ENCODE peak calls at places on chromosomes 5 and 9, in six cellular contexts. G is GM12878, B is SK-N-SH, H is transverse colon, R is spleen, M is stomach. I is an unnamed sample.
A peak's percentile ranks its signal among the peaks of the same experiment; 100 is the strongest.

GRCh38 chr5:96431376-96432244 is 1.4 kb downstream of the PCSK1 start:
- DNase-seq in G (no peak), M (no peak), B (no peak), H (no peak), R (no peak), I (no peak)

GRCh38 chr9:121648172-121648571 is 3.3 kb upstream of the DAB2IP start:
- DNase-seq in B (no peak), G (no peak), H (no peak), M (no peak), R (peak; percentile 47), I (no peak)

GRCh38 chr9:121675969-121676822 is 24.8 kb downstream of the DAB2IP start:
- DNase-seq in H (no peak), M (peak; percentile 47), G (no peak), R (peak; percentile 58), B (peak; percentile 72), I (no peak)

GRCh38 chr5:1445313-1445894 is at the start of gene SLC6A3:
- DNase-seq in G (no peak), H (peak; percentile 21), R (no peak), B (peak; percentile 70), M (peak; percentile 27), I (no peak)

GRCh38 chr5:140800816-140801493 is at the start of gene PCDHA3:
- DNase-seq in B (no peak), G (no peak), H (no peak), R (no peak), M (no peak), I (no peak)

GRCh38 chr9:77464591-77465125 is 183.5 kb downstream of the GNA14 start:
- DNase-seq in M (no peak), B (no peak), R (no peak), G (no peak), H (no peak), I (no peak)

GRCh38 chr9:88922091-88922490 is 69.2 kb upstream of the S1PR3 start:
- DNase-seq in G (peak; percentile 13), M (no peak), R (no peak), H (peak; percentile 29), B (no peak), I (no peak)

GRCh38 chr9:23502004-23502403 is 324.0 kb downstream of the ELAVL2 start:
- DNase-seq in B (no peak), M (no peak), R (no peak), G (no peak), H (no peak), I (no peak)

GRCh38 chr9:126144617-126145456 is 181.8 kb upstream of the MVB12B start:
- DNase-seq in H (no peak), M (peak; percentile 9), G (peak; percentile 2), R (peak; percentile 20), B (no peak), I (no peak)

DNA sequence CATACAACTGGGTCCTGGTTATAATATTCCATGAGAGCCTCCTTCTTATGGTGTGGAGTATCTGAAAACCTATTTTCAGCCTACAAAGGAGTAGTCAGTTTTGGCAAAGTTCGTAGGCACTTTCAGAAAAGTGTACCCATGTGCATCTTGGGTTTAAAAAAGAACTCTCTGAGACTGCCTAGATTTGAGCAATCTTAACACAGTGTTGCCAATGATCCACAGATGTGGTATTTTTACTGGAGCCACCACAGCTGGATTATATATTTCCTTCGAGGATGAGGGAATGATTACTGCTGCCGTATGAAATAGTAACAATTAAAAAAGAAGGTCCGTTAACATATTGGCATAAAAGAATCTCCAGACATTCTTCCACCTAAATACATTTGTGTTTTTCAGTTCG is 1.1 kb downstream of the PALM2AKAP2 start:
- DNase-seq in M (no peak), R (no peak), B (no peak), H (no peak), G (no peak), I (no peak)
- H3K4me3 ChIP-seq in M (peak overlapping the region; percentile 49), R (no peak overlapping the region), B (peak overlapping the region; percentile 73), H (peak overlapping the region; percentile 56), G (no peak overlapping the region), I (peak overlapping the region; percentile 70)

DNA sequence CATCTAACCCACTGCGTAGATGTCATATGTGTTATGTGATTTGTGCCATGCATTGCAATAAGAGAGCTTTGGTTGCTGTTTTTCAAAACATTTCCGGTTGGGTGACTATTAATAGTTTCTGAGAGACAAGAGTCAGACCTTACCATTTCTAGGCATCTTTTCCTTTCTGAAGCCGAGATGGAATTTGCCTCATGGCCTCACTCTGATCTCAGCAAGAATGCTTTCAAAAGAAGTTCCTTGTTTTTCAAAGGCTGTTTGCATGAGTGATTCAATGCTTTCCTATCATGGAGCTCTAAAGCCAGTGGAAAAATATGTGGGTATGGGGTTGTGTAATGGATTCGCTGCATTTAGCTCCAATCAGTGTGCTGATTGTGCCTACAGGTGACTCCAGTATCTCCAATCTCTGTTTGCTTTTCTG is 203.1 kb upstream of the PPP1R2B start:
- DNase-seq in M (no peak), R (no peak), G (no peak), H (no peak), B (no peak), I (no peak)
- TF ChIP-seq POLR2AphosphoS5 in M (no peak), R (no peak), G (no peak), H (no peak), B (no peak), I (no peak)

DNA sequence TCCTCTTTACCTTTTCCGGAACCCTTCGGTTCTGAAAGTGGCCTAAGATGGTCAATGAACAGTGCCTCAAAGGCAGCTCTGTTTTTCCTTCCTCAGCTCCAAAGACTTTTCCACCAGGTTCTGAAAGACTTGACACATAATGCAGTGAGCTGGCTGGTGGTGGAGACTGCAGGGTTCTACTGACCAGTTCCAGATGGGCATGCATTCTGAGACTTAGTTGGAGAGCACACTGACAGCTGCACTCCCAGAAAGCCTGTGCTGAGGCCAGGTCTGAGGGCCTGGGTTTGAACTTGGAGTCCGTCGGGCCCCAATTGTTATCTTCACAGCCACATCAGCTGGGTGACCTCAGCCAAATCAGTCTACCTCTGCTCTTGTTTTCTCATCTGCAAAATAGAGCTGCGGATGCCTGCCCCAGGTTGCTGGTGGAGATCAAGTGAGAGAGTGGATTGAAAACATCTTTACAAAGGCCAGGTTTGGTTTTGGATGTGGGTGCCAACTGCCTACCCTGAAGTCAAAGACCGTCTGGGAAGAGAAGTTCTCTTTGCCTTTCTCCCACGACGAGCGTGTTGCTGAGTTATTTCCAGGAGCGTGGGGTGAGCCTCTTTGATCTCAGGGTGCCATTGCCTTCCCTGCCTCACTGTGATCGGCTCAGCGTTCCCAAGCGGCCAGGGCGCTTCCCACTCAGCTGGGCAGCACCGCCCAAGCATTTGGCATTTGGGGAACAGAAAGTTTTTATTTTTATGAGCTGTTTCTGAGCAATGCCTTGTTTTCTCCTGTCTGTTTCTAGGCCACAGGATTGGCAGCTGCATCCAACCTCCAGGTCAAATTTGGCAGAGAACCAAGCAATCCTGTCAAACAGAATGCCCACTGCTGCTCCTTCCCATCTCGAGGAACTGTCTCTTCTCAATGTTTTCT is 54.9 kb downstream of the RAD23B start:
- DNase-seq in G (no peak), R (no peak), B (no peak), H (no peak), M (no peak), I (no peak)
- H3K27ac ChIP-seq in G (no peak overlapping the region), R (no peak overlapping the region), B (no peak overlapping the region), H (no peak overlapping the region), M (no peak overlapping the region), I (peak overlapping the region; percentile 64)

DNA sequence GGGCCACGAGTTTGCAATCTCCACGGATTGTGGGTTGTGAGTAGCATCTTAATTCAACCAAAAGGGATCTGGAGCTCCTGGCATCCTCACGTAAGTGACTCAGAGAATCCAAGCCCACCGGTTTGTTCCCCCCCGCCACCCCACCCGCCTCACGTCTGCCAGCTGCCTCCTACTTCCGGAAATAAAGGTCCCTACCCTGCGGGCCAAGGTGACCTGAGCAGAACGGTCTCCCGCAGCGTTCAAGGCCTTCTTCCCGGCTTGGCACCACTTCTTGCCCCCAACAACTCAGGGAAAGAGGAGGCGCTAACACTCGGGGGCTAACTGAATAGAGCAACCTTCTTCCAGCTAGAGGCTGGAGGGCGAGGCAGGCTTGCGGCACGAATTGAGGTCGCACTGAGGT is 8.8 kb upstream of the GPRIN1 start:
- DNase-seq in H (no peak), B (peak; percentile 51), R (no peak), M (no peak), G (no peak), I (no peak)
- H3K4me3 ChIP-seq in H (peak overlapping the region; percentile 4), B (peak overlapping the region; percentile 27), R (peak overlapping the region; percentile 13), M (no peak overlapping the region), G (no peak overlapping the region), I (no peak overlapping the region)

GRCh38 chr5:71601222-71602026 is 14.3 kb downstream of the MCCC2 start:
- DNase-seq in G (peak; percentile 20), M (peak; percentile 54), B (peak; percentile 65), R (no peak), H (peak; percentile 50), I (peak; percentile 70)
- TF ChIP-seq POLR2AphosphoS5 in G (no peak), M (no peak), B (peak; percentile 62), R (no peak), H (no peak), I (no peak)

GRCh38 chr5:35159370-35159742 is 70.9 kb downstream of the PRLR start:
- DNase-seq in R (no peak), G (no peak), B (no peak), H (no peak), M (peak; percentile 27), I (no peak)

GRCh38 chr5:35162848-35163770 is 67.2 kb downstream of the PRLR start:
- DNase-seq in R (no peak), G (no peak), M (no peak), B (no peak), H (no peak), I (no peak)

GRCh38 chr5:35158627-35159369 is 71.5 kb downstream of the PRLR start:
- DNase-seq in M (no peak), R (no peak), H (no peak), B (no peak), G (no peak), I (no peak)

GRCh38 chr5:35161637-35162248 is 68.5 kb downstream of the PRLR start:
- DNase-seq in R (no peak), B (no peak), H (no peak), M (no peak), G (no peak), I (no peak)

GRCh38 chr5:35160486-35161116 is 69.7 kb downstream of the PRLR start:
- DNase-seq in M (no peak), G (peak; percentile 8), B (no peak), R (no peak), H (no peak), I (no peak)
- H3K27ac ChIP-seq in M (no peak overlapping the region), G (no peak overlapping the region), B (no peak overlapping the region), R (no peak overlapping the region), H (no peak overlapping the region), I (no peak overlapping the region)

DNA sequence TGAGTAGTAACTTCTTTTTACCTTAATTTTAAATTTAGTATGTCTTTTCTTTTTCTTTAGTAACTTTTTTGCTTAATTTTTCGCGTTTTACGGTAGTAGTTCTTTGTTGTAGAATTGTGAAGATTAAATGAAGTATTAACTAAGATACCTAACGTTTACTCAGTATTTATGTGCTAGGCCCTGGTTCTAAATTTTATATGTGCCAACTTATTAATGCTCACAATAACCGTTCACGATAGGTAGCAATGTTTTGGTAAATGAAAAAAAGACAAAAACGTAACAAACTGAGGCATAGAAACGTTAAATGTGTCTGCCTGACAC is 1.2 kb downstream of the MRPS30 start:
- DNase-seq in G (no peak), R (no peak), B (no peak), H (no peak), M (no peak), I (no peak)
- H3K4me3 ChIP-seq in G (peak overlapping the region; percentile 90), R (peak overlapping the region; percentile 98), B (peak overlapping the region; percentile 99), H (peak overlapping the region; percentile 95), M (peak overlapping the region; percentile 75), I (peak overlapping the region; percentile 98)

I was measured in breast epithelium.